ENCODE peak calls at places on chromosomes 12 and 14, in nine cellular contexts. L, T, R, N, M, B, V, P and E are unnamed samples.

GRCh38 chr12:12319501-12320322 is 30.3 kb downstream of the MANSC1 start:
- DNase-seq in L (no peak), T (no peak), R (no peak), N (no peak), M (no peak), B (no peak), V (peak; percentile 49), P (no peak), E (no peak)

GRCh38 chr14:63933110-63933509 is 80.3 kb downstream of the SYNE2 start:
- DNase-seq in L (no peak), T (no peak), R (no peak), N (no peak), M (no peak), B (no peak), V (no peak), P (no peak), E (no peak)

GRCh38 chr12:85782711-85783110 is 53.5 kb downstream of the RASSF9 start:
- DNase-seq in L (no peak), T (no peak), R (no peak), N (no peak), M (no peak), B (no peak), V (no peak), P (no peak), E (no peak)

GRCh38 chr14:70707138-70708038 is 65.7 kb downstream of the TTC9 start:
- DNase-seq in L (peak; percentile 43), T (no peak), R (peak; percentile 41), N (no peak), M (no peak), B (peak; percentile 57), V (peak; percentile 30), P (no peak), E (peak; percentile 72)

GRCh38 chr12:106581543-106582263 is 1.1 kb upstream of the RFX4 start:
- DNase-seq in L (peak; percentile 85), T (no peak), R (no peak), N (peak; percentile 90), M (no peak), B (peak; percentile 72), V (peak; percentile 90), P (no peak), E (no peak)

GRCh38 chr14:94113908-94114588 is 3.5 kb downstream of the IFI27 start:
- DNase-seq in L (peak; percentile 8), T (peak; percentile 39), R (no peak), N (no peak), M (no peak), B (peak; percentile 1), V (no peak), P (no peak), E (no peak)

GRCh38 chr14:89915114-89915878 is 39.2 kb downstream of the EFCAB11 start:
- DNase-seq in L (peak; percentile 34), T (peak; percentile 84), R (no peak), N (peak; percentile 62), M (peak; percentile 29), B (no peak), V (peak; percentile 81), P (peak; percentile 23), E (peak; percentile 86)

GRCh38 chr12:99087278-99087677 is 442.2 kb downstream of the APAF1 start:
- DNase-seq in L (no peak), T (no peak), R (no peak), N (peak; percentile 42), M (no peak), B (no peak), V (peak; percentile 67), P (no peak), E (no peak)

GRCh38 chr12:54126696-54127537 is 61.9 kb downstream of the SMUG1 start:
- DNase-seq in L (peak; percentile 67), T (peak; percentile 25), R (peak; percentile 93), N (peak; percentile 66), M (no peak), B (peak; percentile 66), V (peak; percentile 77), P (peak; percentile 66), E (no peak)
- H3K27me3 ChIP-seq in L (peaks cover 83% of the 10 kb centered on the region), T (peaks cover 8% of the 10 kb centered on the region), R (no peaks in the 10 kb centered on the region), N (peaks cover 100% of the 10 kb centered on the region), M (peaks cover 20% of the 10 kb centered on the region), B (no peaks in the 10 kb centered on the region), V (peaks cover 100% of the 10 kb centered on the region), P (peaks cover 99% of the 10 kb centered on the region), E (peaks cover 54% of the 10 kb centered on the region)

DNA sequence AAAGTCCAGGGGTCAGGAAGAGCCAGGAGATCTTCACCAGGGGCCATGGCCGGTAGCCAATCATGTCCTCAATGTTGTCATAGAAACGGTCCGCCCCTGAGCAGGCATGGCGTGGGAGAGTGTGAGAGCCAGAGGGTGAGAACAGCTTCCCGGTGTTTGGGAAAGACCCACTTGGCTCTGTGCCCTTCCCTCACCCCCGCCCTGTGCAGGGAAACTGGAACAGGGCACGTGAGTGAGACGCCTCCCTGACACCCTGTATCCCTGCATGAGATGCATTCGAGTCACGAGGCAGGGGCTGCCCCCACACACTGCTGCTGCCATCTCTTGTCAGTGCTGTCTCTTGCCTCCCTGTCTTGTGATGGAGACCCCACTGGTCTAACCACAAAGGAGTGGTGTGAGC is 20.7 kb downstream of the SLC6A12 start:
- DNase-seq in L (no peak), T (no peak), R (no peak), N (no peak), M (no peak), B (no peak), V (no peak), P (no peak), E (no peak)
- TF ChIP-seq CTCF in L (no peak), T (no peak), R (no peak), N (no peak), M (no peak), B (no peak), V (no peak), P (no peak), E (no peak)

GRCh38 chr12:452667-453210 is 7.0 kb upstream of the B4GALNT3 start:
- DNase-seq in L (peak; percentile 20), T (no peak), R (no peak), N (no peak), M (no peak), B (no peak), V (no peak), P (no peak), E (no peak)
- H3K27me3 ChIP-seq in L (no peaks in the 10 kb centered on the region), T (peaks cover 20% of the 10 kb centered on the region), R (no peaks in the 10 kb centered on the region), N (peaks cover 6% of the 10 kb centered on the region), M (no peaks in the 10 kb centered on the region), B (no peaks in the 10 kb centered on the region), V (peaks cover 5% of the 10 kb centered on the region), P (peaks cover 12% of the 10 kb centered on the region), E (peaks cover 4% of the 10 kb centered on the region)

DNA sequence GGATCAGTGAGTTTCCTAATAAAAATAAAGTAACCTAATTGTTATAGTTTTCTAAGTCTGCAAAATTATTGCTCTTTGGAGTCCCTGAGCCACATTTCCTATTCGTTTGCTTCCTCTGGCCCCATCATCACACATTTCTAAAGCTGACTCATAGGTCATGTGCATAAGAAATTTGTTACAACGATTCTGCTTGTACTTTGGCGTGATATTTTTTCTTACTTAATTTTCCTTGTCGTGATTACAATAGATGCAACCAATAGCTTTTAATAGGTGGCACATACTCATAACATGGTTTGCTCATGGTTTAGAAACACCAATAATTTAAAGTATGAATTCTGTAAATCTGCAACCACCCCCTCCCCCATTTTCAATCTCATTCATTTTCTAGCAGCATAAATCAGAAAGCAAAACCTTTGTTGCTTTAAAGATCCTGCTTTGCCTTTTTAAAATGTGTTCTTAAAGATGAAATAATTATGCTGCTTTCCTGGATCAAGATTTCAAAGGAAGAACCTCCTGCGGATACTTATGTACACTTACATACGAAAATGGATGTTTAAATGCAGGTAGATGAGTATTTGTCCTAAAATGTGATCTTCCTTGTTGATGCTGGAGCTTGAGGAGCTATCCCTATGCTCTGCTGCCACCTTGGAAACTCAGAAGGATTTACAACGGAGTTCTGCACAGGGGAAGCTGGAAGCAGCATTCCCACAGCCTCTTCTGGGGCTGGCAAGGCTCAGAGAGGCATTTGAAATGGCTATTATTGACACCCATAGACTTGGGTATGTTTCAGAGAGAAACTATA is 1.7 kb upstream of the FLRT2 start:
- DNase-seq in L (peak; percentile 50), T (peak; percentile 93), R (no peak), N (peak; percentile 81), M (no peak), B (no peak), V (peak; percentile 69), P (no peak), E (peak; percentile 83)
- TF ChIP-seq CTCF in L (peak; percentile 68), T (peak; percentile 74), R (no peak), N (peak; percentile 73), M (no peak), B (peak; percentile 33), V (peak; percentile 75), P (peak; percentile 55), E (peak; percentile 78)

DNA sequence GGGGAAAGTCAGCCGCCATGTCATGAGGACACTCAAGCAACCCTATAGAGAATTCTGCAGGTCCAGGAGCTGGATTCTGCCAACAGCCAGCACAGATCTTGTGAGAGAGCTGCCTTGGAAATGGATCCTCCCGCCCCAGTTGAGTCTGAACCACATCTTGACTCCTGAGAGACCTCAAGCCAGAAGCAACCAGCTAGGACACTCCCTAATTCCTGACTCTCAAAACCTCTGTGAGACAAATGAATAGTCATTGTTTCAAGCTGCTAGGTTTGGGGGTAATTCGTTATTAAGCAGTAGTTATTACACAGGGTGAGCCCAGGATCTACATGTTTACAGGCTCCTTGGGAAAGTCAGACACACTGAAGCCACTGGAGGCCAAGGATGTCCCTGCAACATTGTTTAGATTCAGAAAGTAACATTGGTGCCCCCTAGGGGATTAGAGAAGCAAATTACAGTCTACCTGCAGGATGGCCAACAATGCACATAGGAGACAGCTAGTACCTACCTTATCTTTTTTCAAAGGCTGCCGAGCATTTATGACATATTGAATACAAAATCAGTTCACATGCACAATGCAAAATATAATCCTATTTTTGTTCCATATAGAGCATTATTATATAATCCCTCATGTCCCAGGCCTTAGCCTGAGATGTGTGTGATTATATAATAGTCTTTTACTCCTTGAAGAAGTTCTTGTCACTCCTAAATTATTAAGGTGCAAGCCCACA is 57.9 kb upstream of the FICD start:
- DNase-seq in L (peak; percentile 70), T (peak; percentile 36), R (no peak), N (peak; percentile 81), M (no peak), B (no peak), V (peak; percentile 91), P (no peak), E (peak; percentile 49)
- H3K27me3 ChIP-seq in L (no peaks in the 10 kb centered on the region), T (no peaks in the 10 kb centered on the region), R (no peaks in the 10 kb centered on the region), N (no peaks in the 10 kb centered on the region), M (no peaks in the 10 kb centered on the region), B (no peaks in the 10 kb centered on the region), V (no peaks in the 10 kb centered on the region), P (peaks cover 62% of the 10 kb centered on the region), E (no peaks in the 10 kb centered on the region)

GRCh38 chr14:88750413-88750812 is 42.3 kb downstream of the EML5 start:
- DNase-seq in L (no peak), T (no peak), R (no peak), N (no peak), M (no peak), B (no peak), V (no peak), P (no peak), E (no peak)
- TF ChIP-seq CTCF in L (no peak), T (peak; percentile 5), R (no peak), N (no peak), M (no peak), B (no peak), V (no peak), P (no peak), E (no peak)

DNA sequence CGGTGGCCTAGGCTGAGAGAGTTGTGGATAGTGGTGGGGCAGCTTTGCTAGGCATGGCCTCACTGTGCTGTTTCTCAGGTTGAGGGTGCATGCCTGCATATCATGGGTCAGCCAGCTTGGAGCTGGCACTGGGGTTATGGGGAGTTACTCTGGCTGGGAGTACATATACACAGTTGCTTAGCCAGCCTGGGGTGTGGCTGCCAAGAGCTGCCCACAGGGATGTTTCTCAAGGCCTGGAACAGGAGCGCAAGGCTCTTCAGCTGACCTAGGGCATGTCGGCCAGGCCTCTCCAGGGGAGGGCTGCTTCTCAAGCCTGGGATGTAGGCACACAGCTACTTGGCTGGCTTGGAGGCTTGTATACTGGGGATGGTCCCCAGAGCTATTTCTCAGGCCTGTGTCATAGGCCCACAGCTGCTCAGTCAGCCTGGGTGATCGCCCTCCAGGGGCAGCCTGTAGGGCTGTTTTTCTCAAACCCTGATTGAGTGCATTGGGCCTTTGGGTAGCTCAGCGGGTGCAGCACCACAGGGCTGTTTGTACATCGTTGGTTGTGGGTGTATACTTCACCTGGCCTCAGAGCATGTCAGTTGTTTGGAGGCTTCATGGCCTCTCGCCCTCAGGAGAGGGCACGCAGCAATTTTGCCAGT is 114.9 kb downstream of the METTL25 start:
- DNase-seq in L (peak; percentile 34), T (no peak), R (no peak), N (no peak), M (no peak), B (no peak), V (no peak), P (no peak), E (no peak)
- H3K27me3 ChIP-seq in L (no peaks in the 10 kb centered on the region), T (no peaks in the 10 kb centered on the region), R (no peaks in the 10 kb centered on the region), N (no peaks in the 10 kb centered on the region), M (no peaks in the 10 kb centered on the region), B (no peaks in the 10 kb centered on the region), V (no peaks in the 10 kb centered on the region), P (no peaks in the 10 kb centered on the region), E (no peaks in the 10 kb centered on the region)